ENCODE peak calls at places on chromosome 5, in nine cellular contexts. One of them, this sample, is unnamed.

GRCh38 chr5:111655169-111655924 is 101.6 kb downstream of the NREP start:
- DNase-seq in A549: no peak
- DNase-seq in nephron progenitor cell: no peak
- DNase-seq in progenitor cell of endocrine pancreas: no peak
- DNase-seq in heart left ventricle: no peak
- DNase-seq in HFF-Myc: no peak
- DNase-seq in endothelial cell: no peak
- DNase-seq in neural crest cell: no peak
- DNase-seq in psoas muscle: no peak
- DNase-seq in this sample: no peak

GRCh38 chr5:95969646-95970358 is 8.2 kb upstream of the ELL2 start:
- DNase-seq in nephron progenitor cell: no peak
- DNase-seq in neural crest cell: no peak
- DNase-seq in heart left ventricle: no peak
- DNase-seq in psoas muscle: no peak
- DNase-seq in HFF-Myc: no peak
- DNase-seq in progenitor cell of endocrine pancreas: no peak
- DNase-seq in A549: no peak
- DNase-seq in endothelial cell: no peak
- DNase-seq in this sample: no peak

GRCh38 chr5:13357937-13358336 is 586.6 kb downstream of the DNAH5 start:
- DNase-seq in heart left ventricle: no peak
- DNase-seq in endothelial cell: no peak
- DNase-seq in HFF-Myc: no peak
- DNase-seq in neural crest cell: no peak
- DNase-seq in A549: no peak
- DNase-seq in psoas muscle: no peak
- DNase-seq in nephron progenitor cell: no peak
- DNase-seq in progenitor cell of endocrine pancreas: no peak
- DNase-seq in this sample: no peak

GRCh38 chr5:68126871-68127270 is 88.7 kb upstream of the PIK3R1 start:
- DNase-seq in endothelial cell: no peak
- DNase-seq in progenitor cell of endocrine pancreas: no peak
- DNase-seq in heart left ventricle: no peak
- DNase-seq in psoas muscle: no peak
- DNase-seq in nephron progenitor cell: no peak
- DNase-seq in A549: no peak
- DNase-seq in HFF-Myc: no peak
- DNase-seq in neural crest cell: no peak
- DNase-seq in this sample: no peak

GRCh38 chr5:117131048-117131679 is 556.5 kb upstream of the SEMA6A start:
- DNase-seq in A549: no peak
- DNase-seq in endothelial cell: no peak
- DNase-seq in neural crest cell: no peak
- DNase-seq in heart left ventricle: no peak
- DNase-seq in progenitor cell of endocrine pancreas: no peak
- DNase-seq in psoas muscle: no peak
- DNase-seq in HFF-Myc: no peak
- DNase-seq in nephron progenitor cell: no peak
- DNase-seq in this sample: no peak

GRCh38 chr5:9015250-9015936 is 530.5 kb downstream of the SEMA5A start:
- DNase-seq in psoas muscle: no peak
- DNase-seq in neural crest cell: no peak
- DNase-seq in A549: no peak
- DNase-seq in nephron progenitor cell: no peak
- DNase-seq in heart left ventricle: no peak
- DNase-seq in progenitor cell of endocrine pancreas: no peak
- DNase-seq in endothelial cell: no peak
- DNase-seq in HFF-Myc: no peak
- DNase-seq in this sample: no peak

GRCh38 chr5:141521244-141521781 is 32.4 kb downstream of the PCDHGC5 start:
- DNase-seq in A549: peak
- DNase-seq in progenitor cell of endocrine pancreas: no peak
- DNase-seq in heart left ventricle: no peak
- DNase-seq in nephron progenitor cell: no peak
- DNase-seq in HFF-Myc: peak
- DNase-seq in psoas muscle: no peak
- DNase-seq in neural crest cell: no peak
- DNase-seq in endothelial cell: no peak
- DNase-seq in this sample: no peak

GRCh38 chr5:133079048-133079447 is 27.2 kb downstream of the HSPA4 start:
- DNase-seq in endothelial cell: no peak
- DNase-seq in neural crest cell: no peak
- DNase-seq in nephron progenitor cell: no peak
- DNase-seq in psoas muscle: no peak
- DNase-seq in HFF-Myc: no peak
- DNase-seq in heart left ventricle: no peak
- DNase-seq in A549: no peak
- DNase-seq in progenitor cell of endocrine pancreas: no peak
- DNase-seq in this sample: no peak

GRCh38 chr5:56481998-56482698 is 249.0 kb upstream of the ANKRD55 start:
- DNase-seq in nephron progenitor cell: no peak
- DNase-seq in psoas muscle: no peak
- DNase-seq in progenitor cell of endocrine pancreas: no peak
- DNase-seq in HFF-Myc: no peak
- DNase-seq in endothelial cell: no peak
- DNase-seq in neural crest cell: no peak
- DNase-seq in A549: no peak
- DNase-seq in heart left ventricle: no peak
- DNase-seq in this sample: no peak

GRCh38 chr5:56479126-56479525 is 246.0 kb upstream of the ANKRD55 start:
- DNase-seq in HFF-Myc: no peak
- DNase-seq in endothelial cell: no peak
- DNase-seq in A549: no peak
- DNase-seq in neural crest cell: no peak
- DNase-seq in progenitor cell of endocrine pancreas: no peak
- DNase-seq in psoas muscle: no peak
- DNase-seq in heart left ventricle: no peak
- DNase-seq in nephron progenitor cell: no peak
- DNase-seq in this sample: no peak

GRCh38 chr5:56480305-56481146 is 247.4 kb upstream of the ANKRD55 start:
- DNase-seq in nephron progenitor cell: peak
- DNase-seq in progenitor cell of endocrine pancreas: peak
- DNase-seq in HFF-Myc: no peak
- DNase-seq in heart left ventricle: peak
- DNase-seq in A549: no peak
- DNase-seq in endothelial cell: peak
- DNase-seq in neural crest cell: peak
- DNase-seq in psoas muscle: peak
- DNase-seq in this sample: no peak

GRCh38 chr5:56479701-56480304 is 246.7 kb upstream of the ANKRD55 start:
- DNase-seq in neural crest cell: no peak
- DNase-seq in A549: no peak
- DNase-seq in heart left ventricle: no peak
- DNase-seq in progenitor cell of endocrine pancreas: no peak
- DNase-seq in HFF-Myc: no peak
- DNase-seq in endothelial cell: no peak
- DNase-seq in nephron progenitor cell: peak
- DNase-seq in psoas muscle: no peak
- DNase-seq in this sample: no peak

DNA sequence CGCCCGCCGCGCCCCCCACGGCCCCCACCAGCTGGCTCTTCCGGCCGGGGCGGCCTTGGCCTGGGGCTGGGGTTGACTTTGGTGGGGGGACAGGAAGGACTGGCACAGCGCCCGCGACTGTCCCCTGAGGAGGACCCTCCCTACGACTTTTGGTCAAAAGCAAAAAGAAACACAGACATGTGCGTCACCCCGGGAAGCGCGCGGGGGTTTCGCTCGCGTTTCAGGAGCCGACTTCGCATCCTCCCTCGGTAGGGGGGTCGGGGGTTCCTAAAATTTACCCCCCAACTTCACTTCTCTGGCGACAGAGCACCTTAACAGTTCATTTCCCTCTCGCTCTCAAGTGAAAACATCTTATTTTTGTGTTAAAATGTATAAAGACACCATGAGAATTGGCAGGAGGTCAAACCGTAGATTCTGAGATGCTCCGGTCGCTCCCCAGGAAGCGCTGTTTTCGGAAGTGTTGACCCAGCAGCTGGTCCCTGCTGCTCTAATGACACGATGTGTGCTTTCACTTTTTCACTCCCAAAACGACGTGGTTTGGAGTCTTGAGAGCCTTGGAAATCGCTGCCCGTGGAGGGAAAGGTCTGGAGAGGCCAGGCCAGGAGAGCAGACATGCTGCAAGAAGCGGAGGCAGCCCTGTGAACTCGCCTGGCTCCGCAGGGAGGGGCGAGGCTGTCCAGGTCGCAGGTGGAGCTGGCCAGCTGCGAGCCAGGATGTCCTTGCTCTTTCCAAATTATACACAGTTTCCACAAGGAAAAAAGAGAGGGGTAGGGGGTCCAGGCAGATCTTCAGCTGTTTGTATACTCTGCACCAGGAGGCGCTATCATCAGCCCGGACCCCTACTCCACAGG is 248.2 kb upstream of the ANKRD55 start:
- DNase-seq in progenitor cell of endocrine pancreas: no peak
- DNase-seq in endothelial cell: peak
- DNase-seq in nephron progenitor cell: peak
- DNase-seq in HFF-Myc: no peak
- DNase-seq in neural crest cell: peak
- DNase-seq in heart left ventricle: peak
- DNase-seq in psoas muscle: peak
- DNase-seq in A549: no peak
- DNase-seq in this sample: no peak
- TF ChIP-seq CTCF in progenitor cell of endocrine pancreas: peak
- TF ChIP-seq CTCF in endothelial cell: peak
- TF ChIP-seq CTCF in nephron progenitor cell: peak
- TF ChIP-seq CTCF in HFF-Myc: peak
- TF ChIP-seq CTCF in neural crest cell: peak
- TF ChIP-seq CTCF in heart left ventricle: peak
- TF ChIP-seq CTCF in psoas muscle: no peak
- TF ChIP-seq CTCF in A549: peak
- TF ChIP-seq CTCF in this sample: no peak

GRCh38 chr5:127216906-127217675 is 73.5 kb upstream of the MEGF10 start:
- DNase-seq in neural crest cell: no peak
- DNase-seq in psoas muscle: no peak
- DNase-seq in A549: no peak
- DNase-seq in endothelial cell: no peak
- DNase-seq in heart left ventricle: no peak
- DNase-seq in nephron progenitor cell: peak
- DNase-seq in progenitor cell of endocrine pancreas: no peak
- DNase-seq in HFF-Myc: no peak
- DNase-seq in this sample: no peak
- TF ChIP-seq CTCF in neural crest cell: peak
- TF ChIP-seq CTCF in psoas muscle: no peak
- TF ChIP-seq CTCF in A549: no peak
- TF ChIP-seq CTCF in endothelial cell: no peak
- TF ChIP-seq CTCF in heart left ventricle: no peak
- TF ChIP-seq CTCF in nephron progenitor cell: no peak
- TF ChIP-seq CTCF in progenitor cell of endocrine pancreas: peak
- TF ChIP-seq CTCF in HFF-Myc: no peak
- TF ChIP-seq CTCF in this sample: no peak

GRCh38 chr5:93294996-93295395 is 286.0 kb downstream of the NR2F1-AS1 start:
- DNase-seq in HFF-Myc: no peak
- DNase-seq in neural crest cell: no peak
- DNase-seq in psoas muscle: no peak
- DNase-seq in heart left ventricle: no peak
- DNase-seq in nephron progenitor cell: no peak
- DNase-seq in progenitor cell of endocrine pancreas: no peak
- DNase-seq in endothelial cell: no peak
- DNase-seq in A549: no peak
- DNase-seq in this sample: no peak

GRCh38 chr5:93294184-93294583 is 286.8 kb downstream of the NR2F1-AS1 start:
- DNase-seq in HFF-Myc: no peak
- DNase-seq in progenitor cell of endocrine pancreas: no peak
- DNase-seq in psoas muscle: no peak
- DNase-seq in nephron progenitor cell: no peak
- DNase-seq in endothelial cell: no peak
- DNase-seq in heart left ventricle: no peak
- DNase-seq in neural crest cell: no peak
- DNase-seq in A549: no peak
- DNase-seq in this sample: no peak

GRCh38 chr5:93285461-93285860 is 295.6 kb downstream of the NR2F1-AS1 start:
- DNase-seq in A549: no peak
- DNase-seq in psoas muscle: no peak
- DNase-seq in progenitor cell of endocrine pancreas: no peak
- DNase-seq in HFF-Myc: no peak
- DNase-seq in nephron progenitor cell: no peak
- DNase-seq in neural crest cell: no peak
- DNase-seq in heart left ventricle: no peak
- DNase-seq in endothelial cell: no peak
- DNase-seq in this sample: no peak

DNA sequence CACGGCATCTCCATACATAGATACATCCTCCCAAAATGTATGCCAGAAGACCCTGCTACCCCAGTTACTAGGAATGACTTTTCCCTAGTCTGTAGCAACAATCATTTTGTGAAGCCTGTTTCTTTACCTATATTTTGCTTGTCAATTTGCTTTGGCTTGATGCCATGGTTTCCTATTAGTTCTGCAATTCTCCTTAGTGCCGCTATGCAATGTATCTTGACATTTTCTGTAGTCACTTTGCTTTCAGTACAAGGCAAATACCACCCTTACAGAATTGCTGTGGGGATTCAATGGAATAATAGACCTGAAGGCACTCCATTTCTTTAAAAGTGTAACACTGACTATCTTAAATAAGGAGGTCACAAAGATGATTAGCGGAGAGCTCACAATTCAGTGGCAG is 291.1 kb downstream of the NR2F1-AS1 start:
- DNase-seq in heart left ventricle: no peak
- DNase-seq in HFF-Myc: no peak
- DNase-seq in progenitor cell of endocrine pancreas: no peak
- DNase-seq in A549: no peak
- DNase-seq in endothelial cell: no peak
- DNase-seq in neural crest cell: no peak
- DNase-seq in psoas muscle: no peak
- DNase-seq in nephron progenitor cell: no peak
- DNase-seq in this sample: no peak
- TF ChIP-seq CTCF in heart left ventricle: no peak
- TF ChIP-seq CTCF in HFF-Myc: no peak
- TF ChIP-seq CTCF in progenitor cell of endocrine pancreas: no peak
- TF ChIP-seq CTCF in A549: no peak
- TF ChIP-seq CTCF in endothelial cell: no peak
- TF ChIP-seq CTCF in neural crest cell: no peak
- TF ChIP-seq CTCF in psoas muscle: no peak
- TF ChIP-seq CTCF in nephron progenitor cell: no peak
- TF ChIP-seq CTCF in this sample: no peak

GRCh38 chr5:169538935-169539334 is 44.6 kb upstream of the SPDL1 start:
- DNase-seq in neural crest cell: no peak
- DNase-seq in progenitor cell of endocrine pancreas: no peak
- DNase-seq in A549: no peak
- DNase-seq in heart left ventricle: no peak
- DNase-seq in nephron progenitor cell: no peak
- DNase-seq in HFF-Myc: no peak
- DNase-seq in psoas muscle: no peak
- DNase-seq in endothelial cell: no peak
- DNase-seq in this sample: no peak

GRCh38 chr5:169534311-169534880 is 49.2 kb upstream of the SPDL1 start:
- DNase-seq in HFF-Myc: no peak
- DNase-seq in nephron progenitor cell: no peak
- DNase-seq in progenitor cell of endocrine pancreas: no peak
- DNase-seq in neural crest cell: no peak
- DNase-seq in endothelial cell: no peak
- DNase-seq in psoas muscle: no peak
- DNase-seq in A549: no peak
- DNase-seq in heart left ventricle: no peak
- DNase-seq in this sample: no peak

GRCh38 chr5:169531631-169532030 is 51.9 kb upstream of the SPDL1 start:
- DNase-seq in neural crest cell: no peak
- DNase-seq in nephron progenitor cell: no peak
- DNase-seq in heart left ventricle: no peak
- DNase-seq in HFF-Myc: no peak
- DNase-seq in psoas muscle: no peak
- DNase-seq in progenitor cell of endocrine pancreas: no peak
- DNase-seq in endothelial cell: no peak
- DNase-seq in A549: no peak
- DNase-seq in this sample: no peak

GRCh38 chr5:169534939-169535338 is 48.6 kb upstream of the SPDL1 start:
- DNase-seq in nephron progenitor cell: no peak
- DNase-seq in progenitor cell of endocrine pancreas: no peak
- DNase-seq in neural crest cell: no peak
- DNase-seq in psoas muscle: no peak
- DNase-seq in heart left ventricle: no peak
- DNase-seq in A549: no peak
- DNase-seq in HFF-Myc: no peak
- DNase-seq in endothelial cell: no peak
- DNase-seq in this sample: no peak
- TF ChIP-seq CTCF in nephron progenitor cell: no peak
- TF ChIP-seq CTCF in progenitor cell of endocrine pancreas: no peak
- TF ChIP-seq CTCF in neural crest cell: no peak
- TF ChIP-seq CTCF in psoas muscle: no peak
- TF ChIP-seq CTCF in heart left ventricle: no peak
- TF ChIP-seq CTCF in A549: no peak
- TF ChIP-seq CTCF in HFF-Myc: no peak
- TF ChIP-seq CTCF in endothelial cell: no peak
- TF ChIP-seq CTCF in this sample: no peak

This sample was measured in D721Med.